ENCODE peak calls at places on chromosomes 11 and 22, in eight cellular contexts. One of them, this sample, is unnamed.

GRCh38 chr11:113417428-113417827 is 29.8 kb downstream of the ANKK1 start:
- DNase-seq in transverse colon: no peak
- DNase-seq in upper lobe of left lung: no peak
- DNase-seq in suprapubic skin: no peak
- DNase-seq in HepG2: no peak
- DNase-seq in stomach: no peak
- DNase-seq in tibial nerve: no peak
- DNase-seq in A549: no peak
- DNase-seq in this sample: no peak

GRCh38 chr11:69130586-69131566 is 24.9 kb upstream of the SMIM38 start:
- DNase-seq in transverse colon: no peak
- DNase-seq in upper lobe of left lung: no peak
- DNase-seq in suprapubic skin: no peak
- DNase-seq in HepG2: no peak
- DNase-seq in stomach: peak
- DNase-seq in tibial nerve: no peak
- DNase-seq in A549: no peak
- DNase-seq in this sample: peak

GRCh38 chr11:38411149-38411548 is 1813.1 kb upstream of the RAG2 start:
- DNase-seq in transverse colon: no peak
- DNase-seq in upper lobe of left lung: no peak
- DNase-seq in suprapubic skin: no peak
- DNase-seq in HepG2: no peak
- DNase-seq in stomach: no peak
- DNase-seq in tibial nerve: no peak
- DNase-seq in A549: no peak
- DNase-seq in this sample: no peak

GRCh38 chr22:39598017-39598965 is 27.7 kb downstream of the CACNA1I start:
- DNase-seq in transverse colon: peak
- DNase-seq in upper lobe of left lung: peak
- DNase-seq in suprapubic skin: no peak
- DNase-seq in HepG2: no peak
- DNase-seq in stomach: peak
- DNase-seq in tibial nerve: no peak
- DNase-seq in A549: peak
- DNase-seq in this sample: no peak

GRCh38 chr11:70758206-70758605 is 359.9 kb downstream of the CTTN start:
- DNase-seq in transverse colon: no peak
- DNase-seq in upper lobe of left lung: no peak
- DNase-seq in suprapubic skin: no peak
- DNase-seq in HepG2: no peak
- DNase-seq in stomach: no peak
- DNase-seq in tibial nerve: no peak
- DNase-seq in A549: no peak
- DNase-seq in this sample: no peak

GRCh38 chr22:33756508-33756949 is 163.7 kb downstream of the LARGE1 start:
- DNase-seq in transverse colon: no peak
- DNase-seq in upper lobe of left lung: no peak
- DNase-seq in suprapubic skin: no peak
- DNase-seq in HepG2: no peak
- DNase-seq in stomach: no peak
- DNase-seq in tibial nerve: no peak
- DNase-seq in A549: no peak
- DNase-seq in this sample: no peak

GRCh38 chr11:28169816-28170215 is 61.6 kb downstream of the METTL15 start:
- DNase-seq in transverse colon: no peak
- DNase-seq in upper lobe of left lung: no peak
- DNase-seq in suprapubic skin: no peak
- DNase-seq in HepG2: no peak
- DNase-seq in stomach: no peak
- DNase-seq in tibial nerve: no peak
- DNase-seq in A549: no peak
- DNase-seq in this sample: no peak

GRCh38 chr11:17259931-17260499 is 16.5 kb upstream of the NUCB2 start:
- DNase-seq in transverse colon: no peak
- DNase-seq in upper lobe of left lung: no peak
- DNase-seq in suprapubic skin: no peak
- DNase-seq in HepG2: no peak
- DNase-seq in stomach: no peak
- DNase-seq in tibial nerve: no peak
- DNase-seq in A549: peak
- DNase-seq in this sample: no peak

GRCh38 chr11:45048870-45049825 is 97.3 kb upstream of the PRDM11 start:
- DNase-seq in transverse colon: no peak
- DNase-seq in upper lobe of left lung: no peak
- DNase-seq in suprapubic skin: no peak
- DNase-seq in HepG2: no peak
- DNase-seq in stomach: no peak
- DNase-seq in tibial nerve: peak
- DNase-seq in A549: no peak
- DNase-seq in this sample: no peak

GRCh38 chr22:38305481-38306448 is 11.5 kb downstream of the CSNK1E start:
- DNase-seq in transverse colon: peak
- DNase-seq in upper lobe of left lung: peak
- DNase-seq in suprapubic skin: no peak
- DNase-seq in HepG2: no peak
- DNase-seq in stomach: no peak
- DNase-seq in tibial nerve: no peak
- DNase-seq in A549: no peak
- DNase-seq in this sample: no peak

GRCh38 chr11:113881856-113882255 is 6.5 kb upstream of the USP28 start:
- DNase-seq in transverse colon: no peak
- DNase-seq in upper lobe of left lung: no peak
- DNase-seq in suprapubic skin: no peak
- DNase-seq in HepG2: no peak
- DNase-seq in stomach: no peak
- DNase-seq in tibial nerve: no peak
- DNase-seq in A549: no peak
- DNase-seq in this sample: no peak

GRCh38 chr11:1573847-1574255 is 1.8 kb upstream of the DUSP8 start:
- DNase-seq in transverse colon: peak
- DNase-seq in upper lobe of left lung: peak
- DNase-seq in suprapubic skin: no peak
- DNase-seq in HepG2: no peak
- DNase-seq in stomach: peak
- DNase-seq in tibial nerve: no peak
- DNase-seq in A549: peak
- DNase-seq in this sample: no peak

GRCh38 chr11:69134957-69135356 is 20.8 kb upstream of the SMIM38 start:
- DNase-seq in transverse colon: no peak
- DNase-seq in upper lobe of left lung: no peak
- DNase-seq in suprapubic skin: peak
- DNase-seq in HepG2: no peak
- DNase-seq in stomach: peak
- DNase-seq in tibial nerve: no peak
- DNase-seq in A549: no peak
- DNase-seq in this sample: no peak

DNA sequence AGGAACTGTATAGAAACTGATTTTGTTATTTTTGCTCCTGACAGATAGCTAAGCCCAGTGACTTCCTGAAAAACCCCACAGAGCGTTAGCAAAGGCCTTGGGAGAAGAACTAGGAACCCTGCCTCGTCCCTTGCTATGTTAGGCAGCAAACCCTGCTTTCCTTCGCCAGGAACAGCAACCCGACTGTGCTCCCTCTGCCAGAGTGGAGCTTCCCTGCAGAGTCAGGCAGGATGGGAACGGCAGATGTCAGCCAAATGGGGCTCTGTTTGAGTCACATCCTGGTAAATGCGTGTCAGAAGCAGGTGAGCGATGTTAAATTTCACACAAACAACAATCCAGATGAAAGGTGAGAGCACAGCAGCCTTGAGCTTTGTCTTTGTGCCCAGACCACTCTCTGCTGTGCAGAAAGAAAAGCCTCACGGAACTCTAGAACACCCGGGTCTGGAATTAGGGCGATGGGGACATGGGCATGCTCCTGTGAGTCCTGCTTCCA is 186.6 kb downstream of the ADAMTS15 start:
- DNase-seq in transverse colon: no peak
- DNase-seq in upper lobe of left lung: no peak
- DNase-seq in suprapubic skin: no peak
- DNase-seq in HepG2: peak
- DNase-seq in stomach: no peak
- DNase-seq in tibial nerve: peak
- DNase-seq in A549: peak
- DNase-seq in this sample: no peak
- TF ChIP-seq EP300 in transverse colon: no peak
- TF ChIP-seq EP300 in upper lobe of left lung: no peak
- TF ChIP-seq EP300 in suprapubic skin: no peak
- TF ChIP-seq EP300 in HepG2: no peak
- TF ChIP-seq EP300 in stomach: no peak
- TF ChIP-seq EP300 in tibial nerve: no peak
- TF ChIP-seq EP300 in A549: no peak
- TF ChIP-seq EP300 in this sample: no peak

GRCh38 chr11:59201376-59201775 is 11.4 kb downstream of the MPEG1 start:
- DNase-seq in transverse colon: no peak
- DNase-seq in upper lobe of left lung: no peak
- DNase-seq in suprapubic skin: no peak
- DNase-seq in HepG2: peak
- DNase-seq in stomach: no peak
- DNase-seq in tibial nerve: no peak
- DNase-seq in A549: no peak
- DNase-seq in this sample: no peak
- TF ChIP-seq CTCF in transverse colon: peak
- TF ChIP-seq CTCF in upper lobe of left lung: no peak
- TF ChIP-seq CTCF in suprapubic skin: no peak
- TF ChIP-seq CTCF in HepG2: peak
- TF ChIP-seq CTCF in stomach: no peak
- TF ChIP-seq CTCF in tibial nerve: no peak
- TF ChIP-seq CTCF in A549: peak
- TF ChIP-seq CTCF in this sample: peak

DNA sequence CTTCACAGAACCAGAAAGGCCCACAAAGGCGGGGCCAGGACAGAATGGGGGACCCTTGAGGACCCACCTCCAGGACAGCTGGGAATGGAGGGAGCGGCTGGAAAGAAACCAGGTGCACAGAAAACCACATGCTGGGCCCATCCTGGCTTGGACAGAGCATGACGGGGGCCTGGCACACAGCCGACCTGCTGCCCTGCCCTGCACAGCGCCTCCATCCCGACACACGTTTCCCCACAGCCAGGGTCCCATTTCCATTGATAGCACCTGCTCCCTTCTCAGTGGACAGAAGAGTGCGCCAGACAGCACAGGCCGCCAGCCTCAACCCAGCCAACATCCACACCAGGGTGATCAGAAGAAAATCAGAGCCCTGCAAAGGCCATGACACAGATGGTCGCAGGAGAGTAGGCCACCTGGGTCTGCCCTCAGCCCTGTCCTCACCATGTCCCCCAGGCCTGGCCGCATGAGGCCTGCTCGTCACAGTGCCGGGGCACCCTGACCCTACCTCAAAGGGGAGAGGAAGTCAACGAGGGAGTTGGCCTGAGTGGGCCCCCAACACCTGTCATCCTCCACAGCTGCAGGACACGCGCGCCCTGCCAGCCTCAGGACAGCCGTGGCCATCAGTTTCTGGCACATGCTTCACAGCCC is 28.1 kb downstream of the BRD1 start:
- DNase-seq in transverse colon: no peak
- DNase-seq in upper lobe of left lung: no peak
- DNase-seq in suprapubic skin: no peak
- DNase-seq in HepG2: no peak
- DNase-seq in stomach: no peak
- DNase-seq in tibial nerve: no peak
- DNase-seq in A549: no peak
- DNase-seq in this sample: no peak
- TF ChIP-seq EP300 in transverse colon: no peak
- TF ChIP-seq EP300 in upper lobe of left lung: no peak
- TF ChIP-seq EP300 in suprapubic skin: no peak
- TF ChIP-seq EP300 in HepG2: no peak
- TF ChIP-seq EP300 in stomach: no peak
- TF ChIP-seq EP300 in tibial nerve: no peak
- TF ChIP-seq EP300 in A549: no peak
- TF ChIP-seq EP300 in this sample: no peak

DNA sequence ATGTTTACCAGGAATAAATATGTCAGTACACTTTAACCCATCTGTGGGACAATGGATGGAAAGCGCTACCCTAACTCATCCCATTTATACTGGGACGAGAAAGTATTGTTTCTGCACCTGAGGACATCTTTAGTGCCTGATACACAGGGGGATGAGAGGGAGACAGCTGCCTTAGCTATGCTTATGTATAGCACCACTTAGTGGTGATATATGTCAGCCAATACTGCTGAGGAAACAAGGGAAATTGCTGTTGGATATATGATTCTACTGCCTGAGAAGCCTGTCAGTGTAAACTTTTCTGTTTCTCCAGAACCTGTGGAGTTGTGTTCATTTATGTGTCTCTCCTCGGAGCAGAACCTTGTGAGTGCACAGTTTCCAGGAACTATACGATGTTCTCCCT is 13.3 kb upstream of the CEP295 start:
- DNase-seq in transverse colon: no peak
- DNase-seq in upper lobe of left lung: no peak
- DNase-seq in suprapubic skin: no peak
- DNase-seq in HepG2: peak
- DNase-seq in stomach: no peak
- DNase-seq in tibial nerve: no peak
- DNase-seq in A549: peak
- DNase-seq in this sample: no peak
- TF ChIP-seq CTCF in transverse colon: no peak
- TF ChIP-seq CTCF in upper lobe of left lung: no peak
- TF ChIP-seq CTCF in suprapubic skin: no peak
- TF ChIP-seq CTCF in HepG2: peak
- TF ChIP-seq CTCF in stomach: peak
- TF ChIP-seq CTCF in tibial nerve: no peak
- TF ChIP-seq CTCF in A549: peak
- TF ChIP-seq CTCF in this sample: no peak

DNA sequence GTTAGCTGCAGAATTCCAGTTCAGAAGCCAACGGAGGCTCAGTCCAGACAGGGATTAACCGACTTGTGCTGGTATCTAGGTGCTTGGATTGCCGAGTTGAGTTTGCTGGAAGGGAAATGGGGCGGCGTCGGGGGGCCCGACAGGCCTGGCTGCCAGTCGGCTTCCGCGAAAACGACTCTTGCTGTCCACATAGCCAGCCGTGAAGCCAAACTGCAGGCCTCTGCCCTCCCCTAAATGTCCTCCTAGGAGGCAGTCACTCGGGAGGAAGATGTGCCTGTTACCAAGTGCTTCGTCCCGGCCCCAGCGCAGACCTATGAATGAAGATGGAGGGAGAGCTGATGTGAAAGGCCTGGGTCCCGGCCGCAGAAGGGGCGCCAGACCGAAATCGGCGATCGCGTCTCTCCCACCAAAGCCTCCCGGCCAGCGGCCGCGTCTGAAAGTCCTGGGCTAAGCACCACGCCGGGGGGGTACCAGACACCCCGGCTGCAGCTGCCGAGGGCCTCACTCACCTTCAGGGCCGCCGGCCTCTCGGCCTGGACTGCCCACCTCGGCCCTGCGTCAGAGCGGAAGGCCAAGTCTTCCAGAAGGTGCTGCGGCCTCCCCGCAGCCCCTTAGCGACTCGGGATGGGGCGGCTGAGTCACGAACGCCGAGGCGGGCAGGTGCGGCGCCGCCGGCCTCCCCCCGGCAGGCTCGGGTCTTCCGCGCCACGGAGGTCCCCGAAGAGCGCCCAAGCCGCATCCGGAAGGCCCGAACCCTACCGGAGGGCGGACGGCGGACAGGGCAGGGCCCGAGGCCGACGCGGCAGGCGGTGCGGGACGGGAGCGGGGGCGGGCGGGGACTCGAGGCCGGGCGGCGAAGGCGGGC is 7.5 kb downstream of the DPAGT1 start:
- DNase-seq in transverse colon: peak
- DNase-seq in upper lobe of left lung: peak
- DNase-seq in suprapubic skin: no peak
- DNase-seq in HepG2: no peak
- DNase-seq in stomach: peak
- DNase-seq in tibial nerve: no peak
- DNase-seq in A549: no peak
- DNase-seq in this sample: peak
- TF ChIP-seq EP300 in transverse colon: no peak
- TF ChIP-seq EP300 in upper lobe of left lung: no peak
- TF ChIP-seq EP300 in suprapubic skin: no peak
- TF ChIP-seq EP300 in HepG2: no peak
- TF ChIP-seq EP300 in stomach: no peak
- TF ChIP-seq EP300 in tibial nerve: no peak
- TF ChIP-seq EP300 in A549: no peak
- TF ChIP-seq EP300 in this sample: no peak